ENCODE peak calls at places on chromosomes 6 and 20, in nine cellular contexts. One of them, this sample, is unnamed.

GRCh38 chr6:158544428-158544827 is 15.5 kb upstream of the TMEM181 start:
- DNase-seq in endothelial cell: no peak
- DNase-seq in psoas muscle: no peak
- DNase-seq in M059J: no peak
- DNase-seq in Ammon's horn: no peak
- DNase-seq in CD4-positive, CD25-positive, alpha-beta regulatory T cell: no peak
- DNase-seq in GM06990: no peak
- DNase-seq in nucleus accumbens: no peak
- DNase-seq in T-helper 9 cell: no peak
- DNase-seq in this sample: no peak

GRCh38 chr6:101393291-101394251 is at the start of gene GRIK2:
- DNase-seq in CD4-positive, CD25-positive, alpha-beta regulatory T cell: no peak
- DNase-seq in endothelial cell: peak; percentile 71
- DNase-seq in T-helper 9 cell: no peak
- DNase-seq in nucleus accumbens: no peak
- DNase-seq in M059J: peak; percentile 41
- DNase-seq in GM06990: no peak
- DNase-seq in Ammon's horn: peak; percentile 60
- DNase-seq in psoas muscle: no peak
- DNase-seq in this sample: peak; percentile 84

GRCh38 chr6:160000280-160000704 is 31.4 kb downstream of the IGF2R start:
- DNase-seq in Ammon's horn: no peak
- DNase-seq in endothelial cell: no peak
- DNase-seq in M059J: peak; percentile 79
- DNase-seq in CD4-positive, CD25-positive, alpha-beta regulatory T cell: no peak
- DNase-seq in nucleus accumbens: no peak
- DNase-seq in GM06990: no peak
- DNase-seq in T-helper 9 cell: no peak
- DNase-seq in psoas muscle: no peak
- DNase-seq in this sample: no peak

GRCh38 chr6:83472767-83473166 is 39.6 kb upstream of the PRSS35 start:
- DNase-seq in Ammon's horn: peak; percentile 14
- DNase-seq in endothelial cell: no peak
- DNase-seq in GM06990: no peak
- DNase-seq in CD4-positive, CD25-positive, alpha-beta regulatory T cell: no peak
- DNase-seq in T-helper 9 cell: no peak
- DNase-seq in nucleus accumbens: peak; percentile 8
- DNase-seq in M059J: no peak
- DNase-seq in psoas muscle: no peak
- DNase-seq in this sample: no peak

GRCh38 chr20:64057628-64058498 is 5.1 kb upstream of the TCEA2 start:
- DNase-seq in Ammon's horn: peak; percentile 68
- DNase-seq in endothelial cell: peak; percentile 92
- DNase-seq in psoas muscle: peak; percentile 77
- DNase-seq in GM06990: peak; percentile 77
- DNase-seq in nucleus accumbens: peak; percentile 13
- DNase-seq in T-helper 9 cell: peak; percentile 81
- DNase-seq in CD4-positive, CD25-positive, alpha-beta regulatory T cell: peak; percentile 65
- DNase-seq in M059J: peak; percentile 67
- DNase-seq in this sample: peak; percentile 88

GRCh38 chr20:51807864-51808263 is 5.5 kb upstream of the SALL4 start:
- DNase-seq in psoas muscle: no peak
- DNase-seq in M059J: peak; percentile 66
- DNase-seq in T-helper 9 cell: no peak
- DNase-seq in nucleus accumbens: no peak
- DNase-seq in GM06990: no peak
- DNase-seq in endothelial cell: no peak
- DNase-seq in Ammon's horn: no peak
- DNase-seq in CD4-positive, CD25-positive, alpha-beta regulatory T cell: no peak
- DNase-seq in this sample: no peak

GRCh38 chr6:15429146-15430110 is 183.6 kb downstream of the JARID2 start:
- DNase-seq in M059J: peak; percentile 93
- DNase-seq in Ammon's horn: no peak
- DNase-seq in T-helper 9 cell: no peak
- DNase-seq in CD4-positive, CD25-positive, alpha-beta regulatory T cell: no peak
- DNase-seq in endothelial cell: no peak
- DNase-seq in GM06990: no peak
- DNase-seq in psoas muscle: no peak
- DNase-seq in nucleus accumbens: no peak
- DNase-seq in this sample: peak; percentile 35

GRCh38 chr6:21666788-21667681 is 73.5 kb downstream of the SOX4 start:
- DNase-seq in CD4-positive, CD25-positive, alpha-beta regulatory T cell: no peak
- DNase-seq in nucleus accumbens: no peak
- DNase-seq in endothelial cell: peak; percentile 35
- DNase-seq in T-helper 9 cell: no peak
- DNase-seq in Ammon's horn: no peak
- DNase-seq in M059J: no peak
- DNase-seq in psoas muscle: no peak
- DNase-seq in GM06990: peak; percentile 15
- DNase-seq in this sample: no peak

GRCh38 chr20:36773123-36773547 is 428 bp downstream of the DSN1 start:
- DNase-seq in endothelial cell: no peak
- DNase-seq in Ammon's horn: no peak
- DNase-seq in psoas muscle: no peak
- DNase-seq in nucleus accumbens: no peak
- DNase-seq in M059J: peak; percentile 20
- DNase-seq in GM06990: peak; percentile 28
- DNase-seq in CD4-positive, CD25-positive, alpha-beta regulatory T cell: no peak
- DNase-seq in T-helper 9 cell: no peak
- DNase-seq in this sample: no peak

GRCh38 chr6:89985744-89986493 is 91.7 kb downstream of the GJA10 start:
- DNase-seq in psoas muscle: peak; percentile 25
- DNase-seq in Ammon's horn: peak; percentile 71
- DNase-seq in T-helper 9 cell: no peak
- DNase-seq in GM06990: no peak
- DNase-seq in endothelial cell: no peak
- DNase-seq in CD4-positive, CD25-positive, alpha-beta regulatory T cell: no peak
- DNase-seq in M059J: peak; percentile 74
- DNase-seq in nucleus accumbens: peak; percentile 53
- DNase-seq in this sample: peak; percentile 80

GRCh38 chr20:41171736-41172295 is 34.5 kb downstream of the PLCG1 start:
- DNase-seq in CD4-positive, CD25-positive, alpha-beta regulatory T cell: no peak
- DNase-seq in psoas muscle: no peak
- DNase-seq in nucleus accumbens: no peak
- DNase-seq in Ammon's horn: no peak
- DNase-seq in M059J: peak; percentile 37
- DNase-seq in endothelial cell: no peak
- DNase-seq in T-helper 9 cell: no peak
- DNase-seq in GM06990: no peak
- DNase-seq in this sample: no peak

GRCh38 chr20:62623488-62624324 is 18.6 kb upstream of the SLCO4A1 start:
- DNase-seq in M059J: peak; percentile 99
- DNase-seq in GM06990: peak; percentile 89
- DNase-seq in psoas muscle: peak; percentile 94
- DNase-seq in endothelial cell: peak; percentile 65
- DNase-seq in nucleus accumbens: no peak
- DNase-seq in CD4-positive, CD25-positive, alpha-beta regulatory T cell: peak; percentile 77
- DNase-seq in T-helper 9 cell: peak; percentile 68
- DNase-seq in Ammon's horn: peak; percentile 51
- DNase-seq in this sample: peak; percentile 94

GRCh38 chr6:18019539-18020534 is 32.4 kb upstream of the KIF13A start:
- DNase-seq in T-helper 9 cell: no peak
- DNase-seq in Ammon's horn: no peak
- DNase-seq in psoas muscle: no peak
- DNase-seq in M059J: no peak
- DNase-seq in CD4-positive, CD25-positive, alpha-beta regulatory T cell: no peak
- DNase-seq in endothelial cell: no peak
- DNase-seq in nucleus accumbens: no peak
- DNase-seq in GM06990: no peak
- DNase-seq in this sample: peak; percentile 27